ENCODE peak calls at places on chromosomes 2 and 18, in six cellular contexts. One of them, this sample, is unnamed.

GRCh38 chr2:10146366-10147005 is 23.9 kb downstream of the RRM2 start:
- DNase-seq in GM12878: no peak
- DNase-seq in NT2/D1: no peak
- DNase-seq in SK-N-SH: no peak
- DNase-seq in PC-3: no peak
- DNase-seq in Karpas-422: no peak
- DNase-seq in this sample: no peak

GRCh38 chr2:104889261-104890091 is 35.6 kb downstream of the POU3F3 start:
- DNase-seq in SK-N-SH: no peak
- DNase-seq in PC-3: no peak
- DNase-seq in NT2/D1: no peak
- DNase-seq in GM12878: no peak
- DNase-seq in Karpas-422: no peak
- DNase-seq in this sample: peak; percentile 86

GRCh38 chr2:45577426-45577825 is 33.6 kb downstream of the SRBD1 start:
- DNase-seq in GM12878: no peak
- DNase-seq in SK-N-SH: no peak
- DNase-seq in NT2/D1: no peak
- DNase-seq in Karpas-422: no peak
- DNase-seq in PC-3: no peak
- DNase-seq in this sample: no peak

GRCh38 chr2:141105763-141106162 is 1025.1 kb downstream of the LRP1B start:
- DNase-seq in Karpas-422: no peak
- DNase-seq in PC-3: no peak
- DNase-seq in NT2/D1: peak; percentile 32
- DNase-seq in GM12878: no peak
- DNase-seq in SK-N-SH: no peak
- DNase-seq in this sample: no peak

GRCh38 chr18:79791141-79791972 is 6.4 kb upstream of the KCNG2 start:
- DNase-seq in SK-N-SH: no peak
- DNase-seq in Karpas-422: no peak
- DNase-seq in GM12878: no peak
- DNase-seq in PC-3: peak; percentile 67
- DNase-seq in NT2/D1: no peak
- DNase-seq in this sample: peak; percentile 41

GRCh38 chr2:28674062-28674712 is 77.4 kb upstream of the PPP1CB start:
- DNase-seq in NT2/D1: no peak
- DNase-seq in SK-N-SH: no peak
- DNase-seq in GM12878: no peak
- DNase-seq in PC-3: peak; percentile 19
- DNase-seq in Karpas-422: no peak
- DNase-seq in this sample: no peak

GRCh38 chr2:59932341-59932740 is 621.1 kb downstream of the BCL11A start:
- DNase-seq in NT2/D1: no peak
- DNase-seq in Karpas-422: no peak
- DNase-seq in GM12878: no peak
- DNase-seq in PC-3: peak; percentile 6
- DNase-seq in SK-N-SH: no peak
- DNase-seq in this sample: no peak

GRCh38 chr18:52152036-52152435 is 188.0 kb upstream of the DCC start:
- DNase-seq in NT2/D1: no peak
- DNase-seq in GM12878: no peak
- DNase-seq in SK-N-SH: no peak
- DNase-seq in PC-3: no peak
- DNase-seq in Karpas-422: no peak
- DNase-seq in this sample: no peak

GRCh38 chr2:120231974-120232635 is 8.9 kb upstream of the TMEM185B start:
- DNase-seq in PC-3: peak; percentile 22
- DNase-seq in GM12878: peak; percentile 86
- DNase-seq in SK-N-SH: no peak
- DNase-seq in Karpas-422: peak; percentile 48
- DNase-seq in NT2/D1: no peak
- DNase-seq in this sample: peak; percentile 53

GRCh38 chr18:45837283-45838070 is 12.0 kb downstream of the SIGLEC15 start:
- DNase-seq in PC-3: no peak
- DNase-seq in SK-N-SH: peak; percentile 82
- DNase-seq in NT2/D1: peak; percentile 42
- DNase-seq in GM12878: no peak
- DNase-seq in Karpas-422: no peak
- DNase-seq in this sample: peak; percentile 81

GRCh38 chr2:54999182-54999581 is 51.1 kb downstream of the RTN4 start:
- DNase-seq in Karpas-422: peak; percentile 84
- DNase-seq in SK-N-SH: no peak
- DNase-seq in NT2/D1: no peak
- DNase-seq in PC-3: peak; percentile 58
- DNase-seq in GM12878: no peak
- DNase-seq in this sample: no peak

GRCh38 chr2:127024769-127025356 is 82.1 kb downstream of the BIN1 start:
- DNase-seq in NT2/D1: peak; percentile 66
- DNase-seq in Karpas-422: no peak
- DNase-seq in GM12878: no peak
- DNase-seq in PC-3: no peak
- DNase-seq in SK-N-SH: peak; percentile 83
- DNase-seq in this sample: peak; percentile 77

GRCh38 chr18:48328473-48329205 is 80.5 kb downstream of the ZBTB7C start:
- DNase-seq in NT2/D1: no peak
- DNase-seq in Karpas-422: no peak
- DNase-seq in PC-3: peak; percentile 6
- DNase-seq in SK-N-SH: no peak
- DNase-seq in GM12878: no peak
- DNase-seq in this sample: no peak

GRCh38 chr2:237922641-237923361 is 44.0 kb upstream of the UBE2F start:
- DNase-seq in SK-N-SH: peak; percentile 53
- DNase-seq in NT2/D1: no peak
- DNase-seq in PC-3: peak; percentile 79
- DNase-seq in Karpas-422: no peak
- DNase-seq in GM12878: no peak
- DNase-seq in this sample: no peak

GRCh38 chr2:168773719-168774521 is 28.5 kb upstream of the NOSTRIN start:
- DNase-seq in GM12878: no peak
- DNase-seq in Karpas-422: peak; percentile 91
- DNase-seq in SK-N-SH: peak; percentile 39
- DNase-seq in PC-3: peak; percentile 83
- DNase-seq in NT2/D1: peak; percentile 56
- DNase-seq in this sample: peak; percentile 74

GRCh38 chr2:7373156-7373555 is 455.9 kb downstream of the RNF144A start:
- DNase-seq in PC-3: no peak
- DNase-seq in Karpas-422: no peak
- DNase-seq in NT2/D1: no peak
- DNase-seq in SK-N-SH: no peak
- DNase-seq in GM12878: no peak
- DNase-seq in this sample: no peak

GRCh38 chr2:46283693-46284092 is 13.5 kb upstream of the EPAS1 start:
- DNase-seq in Karpas-422: no peak
- DNase-seq in PC-3: no peak
- DNase-seq in NT2/D1: no peak
- DNase-seq in SK-N-SH: no peak
- DNase-seq in GM12878: no peak
- DNase-seq in this sample: no peak

GRCh38 chr18:40437517-40437916 is 1517.5 kb upstream of the PIK3C3 start:
- DNase-seq in NT2/D1: no peak
- DNase-seq in PC-3: no peak
- DNase-seq in SK-N-SH: no peak
- DNase-seq in GM12878: no peak
- DNase-seq in Karpas-422: no peak
- DNase-seq in this sample: no peak

GRCh38 chr2:128949360-128949759 is 630.7 kb upstream of the HS6ST1 start:
- DNase-seq in NT2/D1: no peak
- DNase-seq in GM12878: no peak
- DNase-seq in Karpas-422: no peak
- DNase-seq in SK-N-SH: no peak
- DNase-seq in PC-3: peak; percentile 22
- DNase-seq in this sample: no peak

GRCh38 chr2:11589316-11589940 is 55.6 kb downstream of the GREB1 start:
- DNase-seq in GM12878: no peak
- DNase-seq in Karpas-422: peak; percentile 68
- DNase-seq in NT2/D1: no peak
- DNase-seq in SK-N-SH: no peak
- DNase-seq in PC-3: peak; percentile 34
- DNase-seq in this sample: peak; percentile 55

GRCh38 chr2:160325413-160325812 is 125.3 kb upstream of the ITGB6 start:
- DNase-seq in GM12878: no peak
- DNase-seq in SK-N-SH: no peak
- DNase-seq in Karpas-422: no peak
- DNase-seq in NT2/D1: no peak
- DNase-seq in PC-3: no peak
- DNase-seq in this sample: no peak

GRCh38 chr2:67880291-67880761 is 182.5 kb downstream of the C1D start:
- DNase-seq in PC-3: no peak
- DNase-seq in NT2/D1: no peak
- DNase-seq in GM12878: no peak
- DNase-seq in Karpas-422: no peak
- DNase-seq in SK-N-SH: peak; percentile 60
- DNase-seq in this sample: peak; percentile 89

GRCh38 chr2:98911376-98912154 is 24.5 kb downstream of the CRACDL start:
- DNase-seq in SK-N-SH: no peak
- DNase-seq in PC-3: peak; percentile 48
- DNase-seq in Karpas-422: no peak
- DNase-seq in GM12878: no peak
- DNase-seq in NT2/D1: no peak
- DNase-seq in this sample: peak; percentile 30

GRCh38 chr2:221518201-221518936 is 53.7 kb downstream of the EPHA4 start:
- DNase-seq in NT2/D1: no peak
- DNase-seq in PC-3: peak; percentile 81
- DNase-seq in Karpas-422: no peak
- DNase-seq in GM12878: no peak
- DNase-seq in SK-N-SH: no peak
- DNase-seq in this sample: no peak

GRCh38 chr2:231709636-231709980 is 1.3 kb downstream of the PTMA start:
- DNase-seq in SK-N-SH: no peak
- DNase-seq in NT2/D1: no peak
- DNase-seq in Karpas-422: peak; percentile 81
- DNase-seq in GM12878: no peak
- DNase-seq in PC-3: no peak
- DNase-seq in this sample: peak; percentile 92

GRCh38 chr2:234771985-234772774 is 179.6 kb upstream of the SH3BP4 start:
- DNase-seq in GM12878: no peak
- DNase-seq in NT2/D1: no peak
- DNase-seq in SK-N-SH: no peak
- DNase-seq in PC-3: peak; percentile 68
- DNase-seq in Karpas-422: no peak
- DNase-seq in this sample: no peak

GRCh38 chr2:3651686-3652516 is 6.1 kb upstream of the ALLC start:
- DNase-seq in PC-3: peak; percentile 6
- DNase-seq in GM12878: peak; percentile 60
- DNase-seq in NT2/D1: peak; percentile 44
- DNase-seq in SK-N-SH: peak; percentile 74
- DNase-seq in Karpas-422: peak; percentile 92
- DNase-seq in this sample: peak; percentile 87
- H3K9ac ChIP-seq in PC-3: no peak overlapping the region
- H3K9ac ChIP-seq in GM12878: peak overlapping the region; percentile 56
- H3K9ac ChIP-seq in NT2/D1: no peak overlapping the region
- H3K9ac ChIP-seq in SK-N-SH: no peak overlapping the region
- H3K9ac ChIP-seq in Karpas-422: peak overlapping the region; percentile 52
- H3K9ac ChIP-seq in this sample: no peak overlapping the region

GRCh38 chr18:23458830-23459529 is 5.9 kb downstream of the RIOK3 start:
- DNase-seq in GM12878: no peak
- DNase-seq in PC-3: no peak
- DNase-seq in SK-N-SH: no peak
- DNase-seq in Karpas-422: no peak
- DNase-seq in NT2/D1: no peak
- DNase-seq in this sample: no peak

GRCh38 chr18:23462876-23463275 is 9.8 kb downstream of the RIOK3 start:
- DNase-seq in NT2/D1: no peak
- DNase-seq in Karpas-422: no peak
- DNase-seq in SK-N-SH: no peak
- DNase-seq in PC-3: no peak
- DNase-seq in GM12878: no peak
- DNase-seq in this sample: no peak

GRCh38 chr18:23459530-23459921 is 6.4 kb downstream of the RIOK3 start:
- DNase-seq in PC-3: no peak
- DNase-seq in SK-N-SH: no peak
- DNase-seq in GM12878: no peak
- DNase-seq in NT2/D1: no peak
- DNase-seq in Karpas-422: no peak
- DNase-seq in this sample: no peak

GRCh38 chr18:23456835-23457234 is 3.7 kb downstream of the RIOK3 start:
- DNase-seq in Karpas-422: no peak
- DNase-seq in PC-3: no peak
- DNase-seq in NT2/D1: no peak
- DNase-seq in SK-N-SH: no peak
- DNase-seq in GM12878: no peak
- DNase-seq in this sample: no peak

GRCh38 chr18:23460285-23461273 is 7.5 kb downstream of the RIOK3 start:
- DNase-seq in Karpas-422: no peak
- DNase-seq in NT2/D1: no peak
- DNase-seq in GM12878: no peak
- DNase-seq in PC-3: no peak
- DNase-seq in SK-N-SH: no peak
- DNase-seq in this sample: no peak
- H3K9ac ChIP-seq in Karpas-422: no peak overlapping the region
- H3K9ac ChIP-seq in NT2/D1: no peak overlapping the region
- H3K9ac ChIP-seq in GM12878: no peak overlapping the region
- H3K9ac ChIP-seq in PC-3: no peak overlapping the region
- H3K9ac ChIP-seq in SK-N-SH: no peak overlapping the region
- H3K9ac ChIP-seq in this sample: no peak overlapping the region

GRCh38 chr18:8480506-8481328 is 128.5 kb upstream of the RAB12 start:
- DNase-seq in NT2/D1: peak; percentile 42
- DNase-seq in Karpas-422: peak; percentile 71
- DNase-seq in GM12878: no peak
- DNase-seq in SK-N-SH: peak; percentile 72
- DNase-seq in PC-3: peak; percentile 81
- DNase-seq in this sample: no peak
- H3K9ac ChIP-seq in NT2/D1: no peak overlapping the region
- H3K9ac ChIP-seq in Karpas-422: no peak overlapping the region
- H3K9ac ChIP-seq in GM12878: no peak overlapping the region
- H3K9ac ChIP-seq in SK-N-SH: no peak overlapping the region
- H3K9ac ChIP-seq in PC-3: no peak overlapping the region
- H3K9ac ChIP-seq in this sample: no peak overlapping the region

GRCh38 chr2:84459944-84460429 is 907 bp upstream of the SUCLG1 start:
- DNase-seq in GM12878: no peak
- DNase-seq in PC-3: peak; percentile 40
- DNase-seq in SK-N-SH: no peak
- DNase-seq in Karpas-422: peak; percentile 51
- DNase-seq in NT2/D1: no peak
- DNase-seq in this sample: no peak
- H3K9ac ChIP-seq in GM12878: peak overlapping the region; percentile 84
- H3K9ac ChIP-seq in PC-3: peak overlapping the region; percentile 92
- H3K9ac ChIP-seq in SK-N-SH: peak overlapping the region; percentile 81
- H3K9ac ChIP-seq in Karpas-422: peak overlapping the region; percentile 91
- H3K9ac ChIP-seq in NT2/D1: peak overlapping the region; percentile 88
- H3K9ac ChIP-seq in this sample: peak overlapping the region; percentile 91

GRCh38 chr2:8984855-8985254 is 18.6 kb downstream of the MBOAT2 start:
- DNase-seq in PC-3: no peak
- DNase-seq in GM12878: no peak
- DNase-seq in NT2/D1: no peak
- DNase-seq in Karpas-422: peak; percentile 76
- DNase-seq in SK-N-SH: no peak
- DNase-seq in this sample: no peak
- H3K9ac ChIP-seq in PC-3: no peak overlapping the region
- H3K9ac ChIP-seq in GM12878: peak overlapping the region; percentile 18
- H3K9ac ChIP-seq in NT2/D1: no peak overlapping the region
- H3K9ac ChIP-seq in Karpas-422: no peak overlapping the region
- H3K9ac ChIP-seq in SK-N-SH: no peak overlapping the region
- H3K9ac ChIP-seq in this sample: no peak overlapping the region

GRCh38 chr2:164993287-164994016 is 38.1 kb upstream of the SLC38A11 start:
- DNase-seq in Karpas-422: no peak
- DNase-seq in SK-N-SH: no peak
- DNase-seq in PC-3: no peak
- DNase-seq in NT2/D1: no peak
- DNase-seq in GM12878: no peak
- DNase-seq in this sample: no peak

GRCh38 chr2:164992818-164993217 is 37.5 kb upstream of the SLC38A11 start:
- DNase-seq in GM12878: no peak
- DNase-seq in Karpas-422: peak; percentile 87
- DNase-seq in SK-N-SH: peak; percentile 45
- DNase-seq in NT2/D1: peak; percentile 63
- DNase-seq in PC-3: peak; percentile 90
- DNase-seq in this sample: no peak
- H3K9ac ChIP-seq in GM12878: no peak overlapping the region
- H3K9ac ChIP-seq in Karpas-422: no peak overlapping the region
- H3K9ac ChIP-seq in SK-N-SH: no peak overlapping the region
- H3K9ac ChIP-seq in NT2/D1: no peak overlapping the region
- H3K9ac ChIP-seq in PC-3: no peak overlapping the region
- H3K9ac ChIP-seq in this sample: no peak overlapping the region

This sample was measured in kidney.